ENCODE peak calls at places on chromosomes 6 and 20, in ten cellular contexts. G is uterus, Z is A549, T is testis, F is adrenal gland, P is suprapubic skin, B is right lobe of liver, E is IMR-90, H is body of pancreas, K is heart left ventricle. L is an unnamed sample. For H3K4me1, the result is how much of the 10 kb centered on the place peaks cover.

GRCh38 chr20:41001497-41001896 is 27.1 kb upstream of the TOP1 start:
- DNase-seq in Z (no peak), K (no peak), H (no peak), E (peak), T (no peak), G (no peak), P (no peak), F (no peak), B (no peak), L (no peak)

GRCh38 chr6:107571354-107571753 is 81.4 kb downstream of the SOBP start:
- DNase-seq in F (no peak), K (no peak), P (no peak), H (no peak), Z (no peak), G (no peak), B (no peak), E (no peak), T (no peak), L (no peak)

GRCh38 chr6:135305684-135306083 is 124.6 kb downstream of the MYB start:
- DNase-seq in H (no peak), T (no peak), K (no peak), E (no peak), Z (no peak), G (no peak), F (no peak), P (no peak), B (no peak), L (no peak)

GRCh38 chr20:19710336-19710721 is 47.7 kb upstream of the RIN2 start:
- DNase-seq in T (no peak), G (no peak), H (no peak), B (no peak), F (no peak), Z (peak), P (no peak), E (no peak), K (no peak), L (no peak)

GRCh38 chr6:14706378-14706929 is 539.4 kb upstream of the JARID2 start:
- DNase-seq in G (peak), Z (peak), F (no peak), T (no peak), B (peak), P (no peak), E (peak), H (peak), K (peak), L (no peak)

GRCh38 chr6:82330171-82330804 is 33.3 kb upstream of the TPBG start:
- DNase-seq in K (no peak), E (no peak), B (no peak), H (no peak), Z (no peak), G (no peak), T (no peak), F (no peak), P (no peak), L (no peak)

GRCh38 chr6:125753937-125754259 is 4.5 kb downstream of the HEY2 start:
- DNase-seq in T (no peak), H (no peak), G (no peak), E (no peak), P (no peak), F (no peak), K (no peak), Z (no peak), B (no peak), L (no peak)

GRCh38 chr20:59120491-59120890 is 43.1 kb upstream of the ZNF831 start:
- DNase-seq in K (no peak), T (no peak), F (no peak), E (no peak), Z (no peak), P (no peak), G (no peak), B (no peak), H (no peak), L (no peak)

GRCh38 chr6:68391953-68392352 is 243.1 kb upstream of the ADGRB3 start:
- DNase-seq in H (no peak), E (no peak), F (no peak), K (no peak), P (no peak), Z (no peak), T (no peak), G (no peak), B (no peak), L (no peak)

GRCh38 chr6:128412680-128413079 is 107.7 kb downstream of the PTPRK start:
- DNase-seq in G (no peak), F (no peak), Z (no peak), E (no peak), K (no peak), H (no peak), P (no peak), T (no peak), B (no peak), L (no peak)

GRCh38 chr6:12327391-12327790 is 37.2 kb downstream of the EDN1 start:
- DNase-seq in B (no peak), E (peak), P (no peak), K (no peak), Z (peak), G (no peak), T (no peak), H (no peak), F (no peak), L (no peak)

GRCh38 chr20:15814903-15815302 is 758.3 kb downstream of the KIF16B start:
- DNase-seq in F (no peak), T (no peak), K (no peak), G (no peak), E (no peak), P (no peak), H (no peak), B (no peak), Z (no peak), L (no peak)

GRCh38 chr20:47577271-47577670 is 75.6 kb downstream of the NCOA3 start:
- DNase-seq in F (no peak), P (no peak), Z (no peak), E (no peak), G (no peak), T (no peak), H (no peak), K (no peak), B (no peak), L (no peak)

GRCh38 chr6:129890164-129890563 is 29.0 kb upstream of the TMEM244 start:
- DNase-seq in B (no peak), T (no peak), Z (no peak), P (no peak), G (no peak), K (no peak), H (no peak), E (peak), F (no peak), L (no peak)

GRCh38 chr6:110621061-110621460 is 144.6 kb upstream of the SLC22A16 start:
- DNase-seq in E (no peak), G (no peak), B (no peak), K (no peak), H (no peak), T (no peak), Z (no peak), F (no peak), P (no peak), L (no peak)

GRCh38 chr6:166636191-166636938 is 9.3 kb upstream of the RPS6KA2 start:
- DNase-seq in T (peak), F (no peak), Z (no peak), P (peak), E (no peak), G (no peak), B (no peak), H (no peak), K (no peak), L (no peak)

GRCh38 chr6:75818061-75818855 is 69.2 kb downstream of the MYO6 start:
- DNase-seq in B (no peak), H (no peak), E (peak), K (no peak), Z (no peak), P (no peak), G (no peak), T (no peak), F (no peak), L (no peak)

GRCh38 chr20:1274485-1275313 is 8.6 kb downstream of the SNPH start:
- DNase-seq in B (no peak), F (no peak), E (no peak), G (no peak), K (no peak), P (no peak), Z (no peak), T (peak), H (no peak), L (peak)

GRCh38 chr20:12203399-12203798 is 285.7 kb downstream of the BTBD3 start:
- DNase-seq in P (no peak), B (no peak), T (no peak), E (no peak), F (no peak), H (no peak), Z (no peak), K (no peak), G (no peak), L (no peak)

GRCh38 chr6:111646942-111647341 is 41.3 kb upstream of the TRAF3IP2 start:
- DNase-seq in H (no peak), B (no peak), P (peak), F (no peak), Z (no peak), T (peak), E (peak), K (peak), G (peak), L (no peak)

GRCh38 chr6:139483082-139483481 is 108.6 kb upstream of the CITED2 start:
- DNase-seq in F (no peak), Z (no peak), P (peak), G (no peak), E (no peak), B (no peak), H (no peak), T (no peak), K (no peak), L (no peak)

GRCh38 chr6:104527761-104528415 is 331.8 kb downstream of the HACE1 start:
- DNase-seq in F (peak), G (peak), E (no peak), H (peak), B (no peak), T (peak), P (no peak), Z (peak), K (no peak), L (no peak)

GRCh38 chr6:29653452-29654038 is 3.3 kb upstream of the MOG start:
- DNase-seq in T (peak), Z (peak), P (no peak), G (no peak), H (peak), K (peak), E (peak), F (peak), B (no peak), L (no peak)

GRCh38 chr6:6891074-6891754 is 216.5 kb upstream of the RREB1 start:
- DNase-seq in B (no peak), H (peak), P (no peak), E (no peak), F (peak), T (no peak), K (no peak), Z (no peak), G (no peak), L (no peak)

GRCh38 chr6:23319560-23319959 is 750.2 kb downstream of the HDGFL1 start:
- DNase-seq in E (no peak), Z (no peak), T (no peak), B (no peak), H (no peak), K (no peak), F (no peak), G (no peak), P (no peak), L (no peak)

GRCh38 chr6:10529231-10529801 is 8.2 kb downstream of the GCNT2 start:
- DNase-seq in Z (no peak), E (no peak), B (no peak), T (no peak), F (no peak), G (no peak), H (peak), P (no peak), K (no peak), L (no peak)

GRCh38 chr6:10532392-10532791 is 11.2 kb downstream of the GCNT2 start:
- DNase-seq in F (no peak), H (no peak), K (no peak), P (no peak), Z (no peak), B (no peak), G (no peak), T (no peak), E (no peak), L (no peak)

GRCh38 chr6:10531942-10532341 is 10.8 kb downstream of the GCNT2 start:
- DNase-seq in H (peak), F (no peak), G (no peak), P (no peak), T (no peak), K (no peak), E (no peak), Z (no peak), B (no peak), L (no peak)

GRCh38 chr6:10534418-10534760 is 13.2 kb downstream of the GCNT2 start:
- DNase-seq in P (no peak), E (no peak), K (no peak), T (no peak), B (no peak), G (no peak), Z (no peak), H (no peak), F (no peak), L (no peak)

GRCh38 chr6:10531513-10531912 is 10.4 kb downstream of the GCNT2 start:
- DNase-seq in F (no peak), H (no peak), P (no peak), T (no peak), G (no peak), E (no peak), K (no peak), Z (no peak), B (no peak), L (no peak)
- TF ChIP-seq POLR2A in F (no peak), H (no peak), P (no peak), T (no peak), G (no peak), E (no peak), K (no peak), Z (no peak), B (no peak), L (no peak)

GRCh38 chr20:31718952-31719643 is 3.6 kb downstream of the BCL2L1 start:
- DNase-seq in G (no peak), K (no peak), B (no peak), T (no peak), Z (no peak), H (no peak), E (no peak), P (no peak), F (no peak), L (no peak)
- H3K4me1 ChIP-seq in G (under half), K (under half), B (under half), T (under half), Z (half or more), H (half or more), E (under half), P (half or more), F (under half), L (half or more)

GRCh38 chr6:41040911-41041536 is 1.2 kb upstream of the TSPO2 start:
- DNase-seq in B (no peak), Z (no peak), G (no peak), K (no peak), F (no peak), T (no peak), H (no peak), E (no peak), P (no peak), L (no peak)

GRCh38 chr6:41040101-41040910 is 1.3 kb upstream of the UNC5CL start:
- DNase-seq in K (no peak), G (no peak), T (no peak), H (peak), F (peak), Z (peak), E (no peak), B (peak), P (no peak), L (no peak)

GRCh38 chr6:41037107-41037900 is 1.7 kb downstream of the UNC5CL start:
- DNase-seq in B (no peak), E (no peak), G (no peak), H (no peak), T (no peak), P (no peak), Z (no peak), F (no peak), K (no peak), L (no peak)

GRCh38 chr6:41036601-41037000 is 2.4 kb downstream of the UNC5CL start:
- DNase-seq in P (no peak), Z (no peak), B (no peak), F (no peak), G (no peak), K (no peak), T (no peak), H (no peak), E (no peak), L (no peak)

GRCh38 chr6:41039060-41039998 is at the start of gene UNC5CL:
- DNase-seq in T (peak), E (no peak), P (no peak), B (peak), G (no peak), F (peak), H (peak), Z (peak), K (no peak), L (no peak)
- H3K27ac ChIP-seq in T (no peak), E (no peak), P (no peak), B (peak), G (no peak), F (no peak), H (peak), Z (peak), K (no peak), L (no peak)

DNA sequence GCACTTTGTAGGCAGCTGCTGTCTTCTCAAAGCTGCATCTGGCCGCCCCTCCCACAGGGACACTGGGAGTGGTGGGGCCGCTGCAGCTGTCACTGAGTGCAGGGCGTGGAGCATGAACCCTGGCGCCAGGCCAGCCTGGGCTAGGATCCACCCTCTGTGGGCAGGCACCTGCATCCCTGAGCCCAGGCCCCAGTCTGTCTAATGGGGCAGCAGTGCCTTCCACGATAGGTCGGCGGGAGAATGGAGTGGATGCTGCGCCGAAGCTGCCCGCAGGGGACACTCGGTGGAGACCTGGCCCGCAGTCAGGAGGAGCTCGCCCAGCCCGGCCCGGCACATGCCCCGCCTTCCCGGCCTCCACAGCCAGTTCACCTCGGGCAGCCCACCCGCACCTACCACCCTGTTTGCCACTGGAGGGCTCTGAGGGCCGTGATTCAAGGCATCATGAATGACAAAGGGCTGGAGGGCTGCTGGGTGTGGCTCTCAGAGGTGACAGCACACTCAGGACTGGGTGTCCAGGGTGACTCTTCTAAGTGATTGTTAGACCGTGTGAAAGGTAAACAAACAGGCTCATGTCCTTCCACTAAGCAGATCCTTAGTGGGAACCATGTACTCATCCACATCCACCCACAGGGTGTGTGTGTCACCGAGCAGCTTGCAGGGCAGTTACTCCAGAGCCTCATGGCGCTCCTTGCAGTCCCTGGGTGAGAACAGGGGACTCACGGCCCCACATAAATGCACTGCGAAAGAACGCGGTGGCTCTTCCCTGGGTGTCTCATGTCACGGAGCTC is 133.9 kb downstream of the AGPAT4 start:
- DNase-seq in F (no peak), G (no peak), H (peak), E (peak), K (peak), P (no peak), Z (no peak), B (peak), T (no peak), L (peak)
- TF ChIP-seq POLR2A in F (no peak), G (no peak), H (no peak), E (no peak), K (no peak), P (no peak), Z (no peak), B (no peak), T (no peak), L (no peak)

GRCh38 chr6:31899215-31899614 is 1.7 kb upstream of the EHMT2 start:
- DNase-seq in T (no peak), B (no peak), F (no peak), H (no peak), K (no peak), E (no peak), P (no peak), Z (no peak), G (no peak), L (no peak)

GRCh38 chr6:31901953-31902643 is at the start of gene ZBTB12:
- DNase-seq in Z (peak), K (peak), B (peak), G (peak), E (peak), P (peak), H (peak), T (peak), F (peak), L (peak)

GRCh38 chr6:31901415-31901952 is 402 bp downstream of the ZBTB12 start:
- DNase-seq in P (no peak), K (peak), T (peak), E (peak), B (peak), G (peak), H (peak), F (peak), Z (peak), L (no peak)

GRCh38 chr6:31899882-31900722 is 1.8 kb downstream of the ZBTB12 start:
- DNase-seq in F (no peak), P (no peak), T (no peak), H (no peak), K (no peak), G (peak), Z (no peak), E (no peak), B (no peak), L (no peak)

GRCh38 chr6:31900917-31901414 is 920 bp downstream of the ZBTB12 start:
- DNase-seq in G (no peak), B (peak), T (peak), H (peak), E (no peak), K (no peak), P (no peak), Z (no peak), F (peak), L (no peak)
- H3K4me1 ChIP-seq in G (under half), B (under half), T (half or more), H (under half), E (under half), K (under half), P (under half), Z (under half), F (under half), L (half or more)

DNA sequence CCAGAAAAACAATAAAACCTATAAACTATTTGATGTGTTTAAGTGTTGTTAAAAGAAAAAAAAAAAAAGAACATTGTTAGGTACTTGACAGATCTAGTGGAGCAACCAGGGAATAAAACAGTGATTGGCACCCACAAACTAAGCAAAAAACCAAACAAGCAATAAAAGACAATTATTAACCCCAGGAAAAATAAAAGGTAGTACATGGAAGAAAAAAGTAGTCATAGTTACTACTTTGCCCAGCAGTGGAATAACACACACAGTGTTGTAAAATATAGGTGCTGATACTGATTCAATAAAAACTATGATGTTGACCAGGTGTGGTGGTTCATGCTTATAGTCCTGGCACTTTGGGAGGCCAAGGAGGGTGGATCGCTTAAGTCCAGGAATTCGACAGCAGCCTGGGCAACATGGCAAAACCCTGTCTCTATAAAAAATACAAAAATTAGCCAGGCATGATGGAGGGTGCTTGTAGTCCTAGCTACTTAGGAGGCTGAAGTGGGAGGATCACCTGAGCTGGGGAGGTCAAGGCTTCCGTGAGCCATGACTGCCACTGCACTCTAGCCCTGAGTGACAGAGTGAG is 43.9 kb downstream of the PIGU start:
- DNase-seq in B (no peak), T (no peak), P (no peak), E (no peak), H (no peak), K (no peak), F (no peak), Z (no peak), G (no peak), L (no peak)
- H3K27ac ChIP-seq in B (no peak), T (no peak), P (no peak), E (no peak), H (no peak), K (no peak), F (no peak), Z (no peak), G (peak), L (no peak)

L was measured in esophagus muscularis mucosa.